ENCODE peak calls at places on chromosomes 4 and X, in four cellular contexts. K, X, C and H are unnamed samples.

GRCh38 chr4:93184093-93184492 is 644.5 kb upstream of the ATOH1 start:
- DNase-seq in C (no peak), K (no peak), X (no peak), H (no peak)

GRCh38 chrX:38627683-38628082 is 66.3 kb downstream of the TSPAN7 start:
- DNase-seq in K (no peak), C (peak; percentile 61), X (no peak), H (peak; percentile 50)

GRCh38 chrX:99939883-99940232 is 470.2 kb downstream of the PCDH19 start:
- DNase-seq in C (no peak), X (peak; percentile 36), K (no peak), H (no peak)

GRCh38 chrX:107775734-107776511 is at the start of gene TSC22D3:
- DNase-seq in C (peak; percentile 48), K (no peak), X (peak; percentile 63), H (no peak)

GRCh38 chr4:34181311-34181808 is 2063.0 kb downstream of the ARAP2 start:
- DNase-seq in C (no peak), X (no peak), K (no peak), H (no peak)

GRCh38 chr4:5892321-5893012 is 419 bp downstream of the CRMP1 start:
- DNase-seq in K (no peak), X (peak; percentile 68), C (no peak), H (no peak)

GRCh38 chrX:129755779-129756650 is 17.2 kb downstream of the XPNPEP2 start:
- DNase-seq in C (peak; percentile 17), X (no peak), K (no peak), H (no peak)

GRCh38 chrX:11423362-11423818 is 130.2 kb downstream of the AMELX start:
- DNase-seq in X (no peak), K (peak; percentile 17), C (peak; percentile 34), H (no peak)

GRCh38 chr4:181939199-181939945 is 303.8 kb upstream of the TENM3 start:
- DNase-seq in C (no peak), X (no peak), K (no peak), H (no peak)

GRCh38 chr4:69064391-69064790 is 31.9 kb upstream of the UGT2B7 start:
- DNase-seq in K (no peak), C (no peak), X (no peak), H (no peak)

GRCh38 chr4:42428036-42428435 is 30.7 kb downstream of the SHISA3 start:
- DNase-seq in K (no peak), C (no peak), X (no peak), H (no peak)

GRCh38 chr4:27094785-27095184 is 234.1 kb downstream of the STIM2 start:
- DNase-seq in X (peak; percentile 10), C (no peak), K (no peak), H (no peak)

GRCh38 chrX:154359362-154360154 is 14.9 kb downstream of the FLNA start:
- DNase-seq in K (no peak), X (no peak), C (no peak), H (no peak)

GRCh38 chrX:12974217-12974796 is 603 bp upstream of the TMSB4X start:
- DNase-seq in C (peak; percentile 62), K (no peak), X (peak; percentile 49), H (no peak)

GRCh38 chrX:138946941-138947340 is 235.4 kb upstream of the FGF13 start:
- DNase-seq in X (no peak), C (no peak), K (no peak), H (no peak)

GRCh38 chrX:151999813-152000212 is 25.3 kb upstream of the GABRE start:
- DNase-seq in C (no peak), K (no peak), X (no peak), H (no peak)

GRCh38 chr4:78669453-78669852 is 106.7 kb upstream of the BMP2K start:
- DNase-seq in K (no peak), X (no peak), C (no peak), H (no peak)

GRCh38 chr4:14023036-14023435 is 395.5 kb upstream of the BOD1L1 start:
- DNase-seq in X (no peak), C (no peak), K (no peak), H (no peak)

GRCh38 chr4:103497692-103498091 is 222.1 kb downstream of the TACR3 start:
- DNase-seq in K (peak; percentile 11), C (no peak), X (no peak), H (no peak)

GRCh38 chrX:121836000-121836399 is 788.6 kb downstream of the GLUD2 start:
- DNase-seq in X (no peak), K (no peak), C (no peak), H (no peak)

GRCh38 chr4:184932343-184932742 is 85.9 kb upstream of the HELT start:
- DNase-seq in K (no peak), X (peak; percentile 32), C (no peak), H (no peak)

GRCh38 chr4:85867281-85867680 is 392.3 kb downstream of the ARHGAP24 start:
- DNase-seq in X (no peak), K (no peak), C (no peak), H (no peak)

DNA sequence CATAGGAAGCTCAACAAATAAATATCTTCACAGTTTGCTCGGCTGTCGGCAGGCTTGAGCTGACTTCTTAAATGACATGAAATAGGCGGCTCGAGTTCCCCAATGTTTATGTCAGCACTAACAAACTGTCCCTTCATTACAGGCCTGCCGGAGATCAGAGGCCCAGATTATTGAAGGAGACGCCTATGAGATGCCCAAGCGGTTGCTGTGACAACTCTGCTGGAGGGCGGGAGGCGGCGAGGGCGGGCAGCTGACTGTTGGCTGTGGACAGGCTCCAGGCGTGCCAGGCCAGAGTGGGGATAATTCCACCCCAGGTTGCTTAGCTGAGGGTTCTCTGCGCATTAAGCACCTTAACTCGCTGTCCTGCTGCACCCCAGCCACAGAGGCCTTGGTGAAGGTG is 39.2 kb upstream of the MSX1 start:
- DNase-seq in X (no peak), C (no peak), K (no peak), H (no peak)
- H3K4me3 ChIP-seq in X (no peak overlapping the region), C (no peak overlapping the region), K (no peak overlapping the region), H (no peak overlapping the region)

GRCh38 chrX:109966246-109966645 is 36.7 kb upstream of the TMEM164 start:
- DNase-seq in X (no peak), C (no peak), K (no peak), H (no peak)
- TF ChIP-seq YY1 in X (no peak), C (no peak), K (no peak), H (no peak)

DNA sequence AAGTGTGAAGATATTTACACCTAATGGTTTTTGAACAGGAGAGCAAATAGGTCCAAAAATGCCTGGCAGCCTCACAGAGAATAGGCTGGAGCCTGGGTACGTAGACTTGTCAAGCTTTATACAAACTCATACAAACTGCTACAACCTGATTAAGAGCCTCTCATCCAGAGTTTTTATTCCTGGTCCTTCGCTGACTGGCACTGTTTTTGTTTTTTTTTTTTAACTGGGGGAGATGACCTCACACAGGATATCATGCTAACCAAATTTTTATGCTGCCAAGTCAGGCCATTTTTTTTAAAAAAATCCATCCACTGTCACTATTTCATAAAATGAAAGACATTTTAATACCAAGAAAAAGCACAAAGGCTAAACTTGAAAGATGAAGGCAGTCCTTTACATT is 1.9 kb downstream of the FAM114A1 start:
- DNase-seq in C (no peak), K (no peak), X (no peak), H (no peak)
- H3K4me3 ChIP-seq in C (no peak overlapping the region), K (no peak overlapping the region), X (no peak overlapping the region), H (no peak overlapping the region)

GRCh38 chr4:40241026-40241425 is 44.2 kb downstream of the RHOH start:
- DNase-seq in K (no peak), C (no peak), X (no peak), H (no peak)

GRCh38 chr4:40240040-40240653 is 43.3 kb downstream of the RHOH start:
- DNase-seq in K (no peak), C (no peak), X (no peak), H (no peak)

GRCh38 chr4:40241936-40242590 is 45.2 kb downstream of the RHOH start:
- DNase-seq in X (no peak), K (no peak), C (no peak), H (no peak)

GRCh38 chr4:40238008-40238699 is 41.3 kb downstream of the RHOH start:
- DNase-seq in X (no peak), C (peak; percentile 63), K (no peak), H (no peak)

GRCh38 chr4:40238700-40239548 is 42.1 kb downstream of the RHOH start:
- DNase-seq in C (peak; percentile 94), X (no peak), K (no peak), H (no peak)
- TF ChIP-seq YY1 in C (no peak), X (no peak), K (no peak), H (no peak)

GRCh38 chr4:152246659-152247058 is 289.2 kb downstream of the FBXW7 start:
- DNase-seq in X (no peak), K (no peak), C (no peak), H (no peak)
- H3K4me3 ChIP-seq in X (no peak overlapping the region), K (no peak overlapping the region), C (no peak overlapping the region), H (no peak overlapping the region)

DNA sequence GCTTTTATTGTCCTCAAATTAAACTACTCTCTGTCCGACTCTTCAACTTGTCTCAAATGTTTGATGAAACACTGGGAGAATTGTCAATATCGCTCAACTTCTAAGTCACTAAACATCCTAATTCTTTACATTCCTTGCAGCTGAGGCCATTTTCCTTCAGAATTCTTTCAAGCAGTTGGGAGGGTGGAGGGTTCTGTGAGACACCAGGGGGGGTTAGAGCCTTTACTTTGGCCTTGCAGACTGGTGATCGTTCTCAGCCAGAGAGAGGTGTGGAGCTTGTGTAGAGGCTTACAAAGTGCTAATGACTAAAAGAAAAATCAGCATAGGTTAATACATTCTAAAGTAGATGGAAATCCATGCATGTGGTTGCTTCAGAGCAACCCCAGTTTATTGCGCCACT is 21.3 kb upstream of the SOX3 start:
- DNase-seq in K (no peak), C (no peak), X (no peak), H (no peak)
- TF ChIP-seq YY1 in K (no peak), C (no peak), X (no peak), H (no peak)